ENCODE peak calls at places on chromosomes 2 and 18, in seven cellular contexts. D is testis, X is A549, W is ovary, T is uterus, P is endothelial cell of umbilical vein, R is H54. Q is an unnamed sample.

GRCh38 chr18:10322408-10322807 is 132.0 kb upstream of the APCDD1 start:
- DNase-seq in D (no peak), X (no peak), W (no peak), T (no peak), P (no peak), R (no peak), Q (no peak)

GRCh38 chr2:61585383-61585782 is 47.2 kb upstream of the XPO1 start:
- DNase-seq in D (no peak), X (no peak), W (no peak), T (no peak), P (peak; percentile 80), R (no peak), Q (no peak)

GRCh38 chr18:76529433-76529811 is 34.4 kb upstream of the ZNF516 start:
- DNase-seq in D (peak; percentile 50), X (no peak), W (no peak), T (no peak), P (no peak), R (no peak), Q (no peak)

GRCh38 chr2:31877008-31877407 is 133.8 kb downstream of the MEMO1 start:
- DNase-seq in D (no peak), X (no peak), W (no peak), T (no peak), P (no peak), R (no peak), Q (no peak)

GRCh38 chr2:173884403-173884802 is 80.8 kb downstream of the SP3 start:
- DNase-seq in D (peak; percentile 66), X (no peak), W (peak; percentile 43), T (peak; percentile 50), P (peak; percentile 64), R (peak; percentile 12), Q (peak; percentile 43)

GRCh38 chr2:231256494-231256893 is 58.1 kb downstream of the ARMC9 start:
- DNase-seq in D (no peak), X (no peak), W (no peak), T (no peak), P (no peak), R (no peak), Q (no peak)

GRCh38 chr2:179746982-179747381 is 114.4 kb downstream of the ZNF385B start:
- DNase-seq in D (no peak), X (no peak), W (no peak), T (no peak), P (no peak), R (no peak), Q (no peak)

GRCh38 chr2:73250872-73251846 is 17.1 kb downstream of the CCT7 start:
- DNase-seq in D (no peak), X (no peak), W (no peak), T (no peak), P (no peak), R (no peak), Q (no peak)

GRCh38 chr2:161077367-161078210 is 82.6 kb upstream of the TANK start:
- DNase-seq in D (peak; percentile 26), X (no peak), W (no peak), T (no peak), P (peak; percentile 99), R (no peak), Q (no peak)

GRCh38 chr18:3892141-3892540 is 442.2 kb downstream of the TGIF1 start:
- DNase-seq in D (peak; percentile 61), X (no peak), W (no peak), T (no peak), P (no peak), R (no peak), Q (no peak)

GRCh38 chr18:22378672-22379282 is 38.9 kb downstream of the CTAGE1 start:
- DNase-seq in D (peak; percentile 70), X (peak; percentile 46), W (no peak), T (no peak), P (peak; percentile 53), R (peak; percentile 15), Q (peak; percentile 10)

GRCh38 chr2:53939656-53940055 is 31.1 kb downstream of the PSME4 start:
- DNase-seq in D (no peak), X (no peak), W (no peak), T (no peak), P (peak; percentile 74), R (no peak), Q (no peak)

GRCh38 chr2:111678651-111679050 is 205.3 kb downstream of the ANAPC1 start:
- DNase-seq in D (no peak), X (no peak), W (no peak), T (no peak), P (no peak), R (no peak), Q (no peak)

GRCh38 chr2:31270136-31270535 is 36.2 kb downstream of the EHD3 start:
- DNase-seq in D (no peak), X (no peak), W (no peak), T (no peak), P (no peak), R (no peak), Q (no peak)

GRCh38 chr2:28401-28975 is 17.8 kb downstream of the FAM110C start:
- DNase-seq in D (no peak), X (no peak), W (no peak), T (no peak), P (no peak), R (no peak), Q (no peak)

DNA sequence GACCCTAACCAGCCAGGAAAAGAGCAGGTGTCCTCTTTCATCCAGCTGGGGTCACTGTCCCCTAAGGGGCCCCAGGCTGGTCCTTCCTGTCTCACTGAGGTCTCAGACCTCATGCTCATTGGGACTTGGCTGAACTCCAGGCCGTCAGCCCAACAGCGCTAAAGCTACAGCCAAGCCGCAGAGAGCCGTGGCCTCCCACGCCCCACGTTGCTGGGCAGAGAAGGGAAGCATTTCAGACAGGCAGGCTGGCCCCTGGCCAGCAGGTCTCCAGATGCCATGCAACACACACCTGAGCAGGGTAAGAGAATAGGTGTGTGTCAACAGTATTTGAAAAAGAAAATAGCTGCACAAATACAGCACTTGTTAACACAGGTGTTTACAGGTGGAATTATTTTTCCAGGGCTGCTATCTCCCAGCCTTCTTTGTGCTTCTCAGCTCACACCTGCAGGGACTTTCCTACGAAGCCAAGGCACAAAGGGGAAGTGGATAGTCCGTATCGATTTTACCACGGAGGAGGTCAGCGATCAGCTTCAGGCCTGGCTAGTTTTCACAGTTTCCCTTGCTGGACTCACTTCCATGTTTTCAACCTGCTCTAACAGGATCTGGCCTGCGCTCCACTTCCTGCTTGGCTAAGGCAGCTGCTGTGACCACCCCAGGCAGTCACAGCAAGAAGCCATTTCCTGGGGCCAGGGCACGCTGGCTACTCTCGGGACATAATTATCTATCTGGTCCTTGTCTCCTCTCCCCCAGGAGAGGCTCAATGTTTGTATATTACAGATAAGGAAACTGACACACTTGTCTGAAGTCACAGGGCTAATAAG is 156.1 kb upstream of the ID2 start:
- DNase-seq in D (peak; percentile 90), X (no peak), W (peak; percentile 58), T (peak; percentile 32), P (no peak), R (no peak), Q (peak; percentile 97)
- TF ChIP-seq POLR2A in D (no peak), X (no peak), W (no peak), T (no peak), P (no peak), R (no peak), Q (peak; percentile 61)

GRCh38 chr2:126656311-126657145 is 570 bp downstream of the GYPC start:
- DNase-seq in D (peak; percentile 20), X (no peak), W (peak; percentile 64), T (peak; percentile 55), P (no peak), R (no peak), Q (peak; percentile 83)

GRCh38 chr2:126658910-126659613 is 3.1 kb downstream of the GYPC start:
- DNase-seq in D (peak; percentile 41), X (no peak), W (peak; percentile 64), T (peak; percentile 46), P (no peak), R (no peak), Q (peak; percentile 83)

GRCh38 chr2:126657146-126657635 is 1.2 kb downstream of the GYPC start:
- DNase-seq in D (peak; percentile 44), X (no peak), W (peak; percentile 70), T (peak; percentile 61), P (no peak), R (peak; percentile 68), Q (peak; percentile 79)

GRCh38 chr2:126658316-126658909 is 2.5 kb downstream of the GYPC start:
- DNase-seq in D (no peak), X (no peak), W (no peak), T (no peak), P (no peak), R (no peak), Q (peak; percentile 70)

DNA sequence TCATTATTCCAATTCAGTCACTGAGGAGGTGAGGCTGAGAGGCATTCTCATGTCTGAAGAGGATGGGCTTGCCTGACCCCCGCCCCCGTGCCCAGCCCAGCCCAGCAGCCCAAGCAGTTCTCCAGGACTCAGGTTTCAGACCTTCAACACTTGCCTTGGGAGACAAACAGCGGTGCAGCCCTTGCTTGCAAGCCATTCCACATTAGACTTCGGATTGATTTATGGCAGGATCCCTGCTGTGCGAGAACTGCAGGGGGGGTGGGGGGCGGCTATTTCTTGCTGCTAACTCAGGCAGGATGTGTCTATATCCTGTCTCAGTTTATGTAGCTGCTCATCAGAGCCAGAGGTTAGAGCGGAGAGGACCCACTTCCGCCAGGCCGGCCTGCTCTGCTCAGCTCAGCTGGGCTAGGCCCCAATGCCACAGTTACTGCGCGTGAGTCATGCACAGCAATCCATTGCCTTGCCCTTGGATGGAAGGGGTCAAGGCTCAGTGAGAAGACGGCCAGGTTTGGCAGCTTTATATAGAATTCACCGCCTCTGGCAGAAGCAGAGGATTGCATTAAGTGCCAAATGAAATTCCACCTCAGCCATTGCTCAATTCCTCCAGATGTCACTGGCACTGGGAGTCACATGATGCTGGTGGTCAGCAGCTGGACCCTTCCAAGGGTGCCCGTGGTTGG is 1.8 kb downstream of the GYPC start:
- DNase-seq in D (peak; percentile 59), X (no peak), W (peak; percentile 88), T (peak; percentile 80), P (peak; percentile 73), R (peak; percentile 94), Q (peak; percentile 87)
- TF ChIP-seq POLR2A in D (no peak), X (no peak), W (peak; percentile 41), T (no peak), P (no peak), R (no peak), Q (peak; percentile 36)

GRCh38 chr18:5417342-5417741 is 121.8 kb upstream of the ZBTB14 start:
- DNase-seq in D (no peak), X (no peak), W (no peak), T (no peak), P (no peak), R (no peak), Q (no peak)
- TF ChIP-seq POLR2A in D (no peak), X (no peak), W (no peak), T (no peak), P (no peak), R (no peak), Q (no peak)

DNA sequence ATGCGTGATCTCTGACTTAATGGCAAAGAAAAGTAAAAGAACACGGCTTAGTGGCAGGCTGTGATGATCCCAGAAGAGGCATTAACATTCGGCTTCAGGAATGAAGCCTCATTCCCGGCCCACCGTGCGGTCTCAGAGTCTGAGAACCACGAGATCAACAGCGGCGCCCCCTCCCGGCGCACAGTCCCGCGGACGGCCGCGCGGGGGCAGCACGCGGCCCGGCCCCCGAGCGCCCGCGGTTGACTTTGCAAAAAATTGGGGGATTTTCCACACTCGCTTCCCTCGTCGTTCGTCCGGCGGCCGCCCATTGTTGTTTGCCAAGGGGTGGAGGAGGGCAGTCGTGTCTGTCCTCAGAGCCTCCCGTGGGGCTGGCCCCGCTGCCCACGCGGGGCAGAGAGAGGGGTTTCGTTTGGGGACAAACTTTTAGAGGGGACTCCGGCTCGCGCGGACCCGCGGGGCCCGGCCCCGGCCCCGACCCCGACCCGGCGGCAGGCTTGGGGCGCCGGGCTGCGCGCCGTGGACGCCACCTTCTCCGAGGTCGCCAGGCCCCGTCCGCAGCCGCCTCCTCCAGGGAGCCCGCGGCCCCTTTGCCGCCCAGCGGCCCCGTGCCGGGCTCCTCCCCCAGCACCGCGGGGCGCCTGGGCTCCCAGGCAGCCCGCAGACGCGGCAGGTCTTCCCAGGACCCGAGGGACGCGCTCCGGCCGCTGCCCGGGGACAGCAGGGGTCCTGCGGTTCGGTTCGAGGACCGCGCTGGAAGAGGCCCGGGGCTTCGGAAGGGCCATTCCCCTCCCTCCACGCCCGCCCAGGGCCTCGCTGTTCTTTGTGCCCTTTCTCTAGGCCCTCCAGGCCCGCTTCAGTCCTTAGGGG is 3.3 kb upstream of the HS6ST1 start:
- DNase-seq in D (peak; percentile 92), X (peak; percentile 69), W (peak; percentile 87), T (peak; percentile 92), P (peak; percentile 84), R (peak; percentile 96), Q (peak; percentile 88)
- TF ChIP-seq POLR2A in D (no peak), X (peak; percentile 31), W (no peak), T (peak; percentile 45), P (peak; percentile 71), R (peak; percentile 36), Q (no peak)

Q was measured in erythroblast.